ENCODE peak calls at places on chromosomes 6 and 20, in four cellular contexts. S is epithelial cell of esophagus, T is AG08396, O is NT2/D1. R is an unnamed sample.

GRCh38 chr6:159169193-159169555 is at the start of gene FNDC1:
- DNase-seq in S (no peak), T (peak; percentile 78), O (no peak), R (no peak)

GRCh38 chr6:154874684-154875594 is 120.2 kb upstream of the TIAM2 start:
- DNase-seq in S (no peak), T (no peak), O (no peak), R (no peak)

GRCh38 chr6:17015551-17016381 is 86.1 kb upstream of the STMND1 start:
- DNase-seq in S (peak; percentile 31), T (no peak), O (no peak), R (no peak)

GRCh38 chr6:47318236-47318974 is 8.7 kb upstream of the TNFRSF21 start:
- DNase-seq in S (no peak), T (no peak), O (no peak), R (no peak)

GRCh38 chr6:151044465-151045441 is 179.3 kb downstream of the MTHFD1L start:
- DNase-seq in S (peak; percentile 69), T (no peak), O (no peak), R (no peak)

GRCh38 chr6:23642849-23643248 is 483.2 kb upstream of the NRSN1 start:
- DNase-seq in S (no peak), T (no peak), O (no peak), R (no peak)

GRCh38 chr6:93388070-93388469 is 31.3 kb downstream of the EPHA7 start:
- DNase-seq in S (no peak), T (no peak), O (no peak), R (no peak)

GRCh38 chr6:40733290-40733689 is 146.1 kb upstream of the LRFN2 start:
- DNase-seq in S (no peak), T (no peak), O (no peak), R (no peak)

GRCh38 chr6:42166444-42167141 is 6.6 kb upstream of the GUCA1A start:
- DNase-seq in S (peak; percentile 82), T (peak; percentile 80), O (peak; percentile 68), R (no peak)

GRCh38 chr6:24004062-24004461 is 122.0 kb upstream of the NRSN1 start:
- DNase-seq in S (peak; percentile 44), T (no peak), O (no peak), R (peak; percentile 38)

GRCh38 chr20:63969851-63970713 is at the start of gene ZNF512B:
- DNase-seq in S (peak; percentile 62), T (peak; percentile 94), O (peak; percentile 49), R (no peak)

GRCh38 chr6:89032599-89032998 is 48.0 kb upstream of the PNRC1 start:
- DNase-seq in S (peak; percentile 32), T (no peak), O (no peak), R (no peak)

GRCh38 chr6:161498359-161498758 is 224.5 kb upstream of the AGPAT4 start:
- DNase-seq in S (peak; percentile 75), T (peak; percentile 23), O (peak; percentile 43), R (no peak)

GRCh38 chr6:89528865-89529264 is 95.9 kb downstream of the ANKRD6 start:
- DNase-seq in S (no peak), T (no peak), O (no peak), R (no peak)

GRCh38 chr20:53920647-53921245 is 149.6 kb downstream of the BCAS1 start:
- DNase-seq in S (no peak), T (no peak), O (no peak), R (no peak)

GRCh38 chr6:27374824-27375612 is 13.5 kb upstream of the ZNF391 start:
- DNase-seq in S (peak; percentile 94), T (peak; percentile 78), O (peak; percentile 59), R (no peak)

GRCh38 chr6:168122011-168122410 is 43.0 kb upstream of the FRMD1 start:
- DNase-seq in S (no peak), T (no peak), O (no peak), R (no peak)

GRCh38 chr6:12064125-12064524 is 52.0 kb downstream of the HIVEP1 start:
- DNase-seq in S (no peak), T (no peak), O (no peak), R (peak; percentile 37)

GRCh38 chr20:5789827-5790226 is 39.6 kb downstream of the SHLD1 start:
- DNase-seq in S (no peak), T (no peak), O (no peak), R (no peak)

GRCh38 chr6:43758617-43759050 is 11.4 kb upstream of the VEGFA start:
- DNase-seq in S (no peak), T (peak; percentile 51), O (no peak), R (no peak)

GRCh38 chr6:147234685-147235084 is 30.5 kb downstream of the STXBP5 start:
- DNase-seq in S (no peak), T (no peak), O (no peak), R (no peak)

R was measured in AG09309.